ENCODE peak calls at places on chromosomes 6 and 20, in six cellular contexts. One of them, this sample, is unnamed.

GRCh38 chr6:164085552-164086325 is 671.2 kb downstream of the QKI start:
- DNase-seq in HFFc6: no peak
- DNase-seq in renal cortical epithelial cell: peak
- DNase-seq in activated CD4-positive, alpha-beta T cell treated with anti-CD3 and anti-CD28 coated beads, Interleukin-2, amount 50 U/mL, for 24 hours: no peak
- DNase-seq in NCI-H1694 treated with DMSO at 0.1 percent for 48 hours: no peak
- DNase-seq in H7: peak
- DNase-seq in this sample: no peak

GRCh38 chr6:4413073-4413472 is 277.7 kb upstream of the ECI2 start:
- DNase-seq in HFFc6: peak
- DNase-seq in renal cortical epithelial cell: no peak
- DNase-seq in activated CD4-positive, alpha-beta T cell treated with anti-CD3 and anti-CD28 coated beads, Interleukin-2, amount 50 U/mL, for 24 hours: no peak
- DNase-seq in NCI-H1694 treated with DMSO at 0.1 percent for 48 hours: no peak
- DNase-seq in H7: no peak
- DNase-seq in this sample: no peak

GRCh38 chr6:36444470-36444869 is 1.7 kb downstream of the KCTD20 start:
- DNase-seq in HFFc6: peak
- DNase-seq in renal cortical epithelial cell: peak
- DNase-seq in activated CD4-positive, alpha-beta T cell treated with anti-CD3 and anti-CD28 coated beads, Interleukin-2, amount 50 U/mL, for 24 hours: no peak
- DNase-seq in NCI-H1694 treated with DMSO at 0.1 percent for 48 hours: no peak
- DNase-seq in H7: no peak
- DNase-seq in this sample: no peak

GRCh38 chr20:21004386-21005076 is 101.6 kb downstream of the LINC00237 start:
- DNase-seq in HFFc6: no peak
- DNase-seq in renal cortical epithelial cell: peak
- DNase-seq in activated CD4-positive, alpha-beta T cell treated with anti-CD3 and anti-CD28 coated beads, Interleukin-2, amount 50 U/mL, for 24 hours: no peak
- DNase-seq in NCI-H1694 treated with DMSO at 0.1 percent for 48 hours: no peak
- DNase-seq in H7: no peak
- DNase-seq in this sample: no peak

GRCh38 chr20:4717816-4718215 is 3.9 kb upstream of the PRND start:
- DNase-seq in HFFc6: no peak
- DNase-seq in renal cortical epithelial cell: no peak
- DNase-seq in activated CD4-positive, alpha-beta T cell treated with anti-CD3 and anti-CD28 coated beads, Interleukin-2, amount 50 U/mL, for 24 hours: no peak
- DNase-seq in NCI-H1694 treated with DMSO at 0.1 percent for 48 hours: no peak
- DNase-seq in H7: no peak
- DNase-seq in this sample: no peak

GRCh38 chr6:78605909-78606446 is 261.4 kb upstream of the IRAK1BP1 start:
- DNase-seq in HFFc6: peak
- DNase-seq in renal cortical epithelial cell: peak
- DNase-seq in activated CD4-positive, alpha-beta T cell treated with anti-CD3 and anti-CD28 coated beads, Interleukin-2, amount 50 U/mL, for 24 hours: no peak
- DNase-seq in NCI-H1694 treated with DMSO at 0.1 percent for 48 hours: no peak
- DNase-seq in H7: no peak
- DNase-seq in this sample: no peak

GRCh38 chr6:142878407-142878806 is 66.6 kb downstream of the HIVEP2 start:
- DNase-seq in HFFc6: no peak
- DNase-seq in renal cortical epithelial cell: no peak
- DNase-seq in activated CD4-positive, alpha-beta T cell treated with anti-CD3 and anti-CD28 coated beads, Interleukin-2, amount 50 U/mL, for 24 hours: no peak
- DNase-seq in NCI-H1694 treated with DMSO at 0.1 percent for 48 hours: no peak
- DNase-seq in H7: no peak
- DNase-seq in this sample: no peak

GRCh38 chr20:48986899-48987298 is 59.2 kb upstream of the CSE1L start:
- DNase-seq in HFFc6: no peak
- DNase-seq in renal cortical epithelial cell: no peak
- DNase-seq in activated CD4-positive, alpha-beta T cell treated with anti-CD3 and anti-CD28 coated beads, Interleukin-2, amount 50 U/mL, for 24 hours: no peak
- DNase-seq in NCI-H1694 treated with DMSO at 0.1 percent for 48 hours: peak
- DNase-seq in H7: no peak
- DNase-seq in this sample: no peak

GRCh38 chr6:44805239-44805849 is 417.8 kb downstream of the CDC5L start:
- DNase-seq in HFFc6: peak
- DNase-seq in renal cortical epithelial cell: peak
- DNase-seq in activated CD4-positive, alpha-beta T cell treated with anti-CD3 and anti-CD28 coated beads, Interleukin-2, amount 50 U/mL, for 24 hours: no peak
- DNase-seq in NCI-H1694 treated with DMSO at 0.1 percent for 48 hours: no peak
- DNase-seq in H7: no peak
- DNase-seq in this sample: no peak

GRCh38 chr6:21594427-21595264 is 1.1 kb downstream of the SOX4 start:
- DNase-seq in HFFc6: peak
- DNase-seq in renal cortical epithelial cell: peak
- DNase-seq in activated CD4-positive, alpha-beta T cell treated with anti-CD3 and anti-CD28 coated beads, Interleukin-2, amount 50 U/mL, for 24 hours: no peak
- DNase-seq in NCI-H1694 treated with DMSO at 0.1 percent for 48 hours: no peak
- DNase-seq in H7: peak
- DNase-seq in this sample: peak

GRCh38 chr6:23454090-23454998 is 671.7 kb upstream of the NRSN1 start:
- DNase-seq in HFFc6: no peak
- DNase-seq in renal cortical epithelial cell: peak
- DNase-seq in activated CD4-positive, alpha-beta T cell treated with anti-CD3 and anti-CD28 coated beads, Interleukin-2, amount 50 U/mL, for 24 hours: no peak
- DNase-seq in NCI-H1694 treated with DMSO at 0.1 percent for 48 hours: no peak
- DNase-seq in H7: no peak
- DNase-seq in this sample: no peak

GRCh38 chr6:109139109-109139508 is 43.8 kb downstream of the CEP57L1 start:
- DNase-seq in HFFc6: peak
- DNase-seq in renal cortical epithelial cell: peak
- DNase-seq in activated CD4-positive, alpha-beta T cell treated with anti-CD3 and anti-CD28 coated beads, Interleukin-2, amount 50 U/mL, for 24 hours: no peak
- DNase-seq in NCI-H1694 treated with DMSO at 0.1 percent for 48 hours: no peak
- DNase-seq in H7: no peak
- DNase-seq in this sample: peak

GRCh38 chr20:44104807-44105517 is 82.0 kb downstream of the JPH2 start:
- DNase-seq in HFFc6: peak
- DNase-seq in renal cortical epithelial cell: peak
- DNase-seq in activated CD4-positive, alpha-beta T cell treated with anti-CD3 and anti-CD28 coated beads, Interleukin-2, amount 50 U/mL, for 24 hours: no peak
- DNase-seq in NCI-H1694 treated with DMSO at 0.1 percent for 48 hours: no peak
- DNase-seq in H7: no peak
- DNase-seq in this sample: peak

GRCh38 chr20:34861386-34862084 is 11.1 kb downstream of the GGT7 start:
- DNase-seq in HFFc6: no peak
- DNase-seq in renal cortical epithelial cell: no peak
- DNase-seq in activated CD4-positive, alpha-beta T cell treated with anti-CD3 and anti-CD28 coated beads, Interleukin-2, amount 50 U/mL, for 24 hours: no peak
- DNase-seq in NCI-H1694 treated with DMSO at 0.1 percent for 48 hours: no peak
- DNase-seq in H7: peak
- DNase-seq in this sample: no peak

GRCh38 chr6:98828991-98829411 is 5.4 kb upstream of the POU3F2 start:
- DNase-seq in HFFc6: no peak
- DNase-seq in renal cortical epithelial cell: no peak
- DNase-seq in activated CD4-positive, alpha-beta T cell treated with anti-CD3 and anti-CD28 coated beads, Interleukin-2, amount 50 U/mL, for 24 hours: no peak
- DNase-seq in NCI-H1694 treated with DMSO at 0.1 percent for 48 hours: no peak
- DNase-seq in H7: peak
- DNase-seq in this sample: no peak

GRCh38 chr20:13147071-13147961 is 73.8 kb upstream of the ISM1 start:
- DNase-seq in HFFc6: no peak
- DNase-seq in renal cortical epithelial cell: no peak
- DNase-seq in activated CD4-positive, alpha-beta T cell treated with anti-CD3 and anti-CD28 coated beads, Interleukin-2, amount 50 U/mL, for 24 hours: no peak
- DNase-seq in NCI-H1694 treated with DMSO at 0.1 percent for 48 hours: no peak
- DNase-seq in H7: no peak
- DNase-seq in this sample: no peak

GRCh38 chr6:190596-191395 is 101.5 kb upstream of the DUSP22 start:
- DNase-seq in HFFc6: no peak
- DNase-seq in renal cortical epithelial cell: no peak
- DNase-seq in activated CD4-positive, alpha-beta T cell treated with anti-CD3 and anti-CD28 coated beads, Interleukin-2, amount 50 U/mL, for 24 hours: no peak
- DNase-seq in NCI-H1694 treated with DMSO at 0.1 percent for 48 hours: no peak
- DNase-seq in H7: peak
- DNase-seq in this sample: no peak

GRCh38 chr20:36579996-36580545 is 6.7 kb downstream of the TGIF2 start:
- DNase-seq in HFFc6: peak
- DNase-seq in renal cortical epithelial cell: peak
- DNase-seq in activated CD4-positive, alpha-beta T cell treated with anti-CD3 and anti-CD28 coated beads, Interleukin-2, amount 50 U/mL, for 24 hours: no peak
- DNase-seq in NCI-H1694 treated with DMSO at 0.1 percent for 48 hours: no peak
- DNase-seq in H7: no peak
- DNase-seq in this sample: no peak

GRCh38 chr6:167825759-167826229 is 917 bp upstream of the AFDN start:
- DNase-seq in HFFc6: no peak
- DNase-seq in renal cortical epithelial cell: no peak
- DNase-seq in activated CD4-positive, alpha-beta T cell treated with anti-CD3 and anti-CD28 coated beads, Interleukin-2, amount 50 U/mL, for 24 hours: no peak
- DNase-seq in NCI-H1694 treated with DMSO at 0.1 percent for 48 hours: no peak
- DNase-seq in H7: peak
- DNase-seq in this sample: peak

GRCh38 chr20:6044102-6044501 is 9.8 kb downstream of the LRRN4 start:
- DNase-seq in HFFc6: no peak
- DNase-seq in renal cortical epithelial cell: peak
- DNase-seq in activated CD4-positive, alpha-beta T cell treated with anti-CD3 and anti-CD28 coated beads, Interleukin-2, amount 50 U/mL, for 24 hours: no peak
- DNase-seq in NCI-H1694 treated with DMSO at 0.1 percent for 48 hours: no peak
- DNase-seq in H7: peak
- DNase-seq in this sample: no peak

GRCh38 chr6:145815351-145815772 is 767 bp upstream of the FBXO30 start:
- DNase-seq in HFFc6: no peak
- DNase-seq in renal cortical epithelial cell: no peak
- DNase-seq in activated CD4-positive, alpha-beta T cell treated with anti-CD3 and anti-CD28 coated beads, Interleukin-2, amount 50 U/mL, for 24 hours: no peak
- DNase-seq in NCI-H1694 treated with DMSO at 0.1 percent for 48 hours: peak
- DNase-seq in H7: peak
- DNase-seq in this sample: peak

GRCh38 chr6:144482142-144482541 is 197.0 kb downstream of the UTRN start:
- DNase-seq in HFFc6: peak
- DNase-seq in renal cortical epithelial cell: peak
- DNase-seq in activated CD4-positive, alpha-beta T cell treated with anti-CD3 and anti-CD28 coated beads, Interleukin-2, amount 50 U/mL, for 24 hours: peak
- DNase-seq in NCI-H1694 treated with DMSO at 0.1 percent for 48 hours: peak
- DNase-seq in H7: peak
- DNase-seq in this sample: peak